ENCODE peak calls at places on chromosomes 1 and 21, in nine cellular contexts. V, G, I, K, Y, R, X, Z and U are unnamed samples. For H3K27me3, the result is how much of the 10 kb centered on the place peaks cover.

GRCh38 chr1:190147616-190148015 is 330.0 kb downstream of the BRINP3 start:
- DNase-seq in V (no peak), G (no peak), I (no peak), K (no peak), Y (no peak), R (no peak), X (no peak), Z (no peak), U (no peak)

GRCh38 chr1:227567256-227567655 is 3.9 kb downstream of the ZNF678 start:
- DNase-seq in V (no peak), G (no peak), I (no peak), K (no peak), Y (no peak), R (no peak), X (no peak), Z (no peak), U (no peak)

GRCh38 chr1:242043165-242043564 is 44.3 kb upstream of the MAP1LC3C start:
- DNase-seq in V (no peak), G (no peak), I (no peak), K (no peak), Y (no peak), R (no peak), X (no peak), Z (no peak), U (no peak)

GRCh38 chr1:100354971-100355394 is 2.7 kb downstream of the CDC14A start:
- DNase-seq in V (no peak), G (peak), I (peak), K (no peak), Y (no peak), R (peak), X (no peak), Z (peak), U (peak)

GRCh38 chr1:5447479-5448070 is 544.6 kb downstream of the NPHP4 start:
- DNase-seq in V (no peak), G (no peak), I (peak), K (no peak), Y (no peak), R (no peak), X (no peak), Z (peak), U (no peak)

GRCh38 chr1:171174895-171175294 is 10.2 kb upstream of the FMO2 start:
- DNase-seq in V (no peak), G (no peak), I (no peak), K (no peak), Y (no peak), R (no peak), X (no peak), Z (no peak), U (no peak)

GRCh38 chr1:84442256-84442655 is 36.8 kb upstream of the RPF1 start:
- DNase-seq in V (no peak), G (no peak), I (no peak), K (peak), Y (no peak), R (peak), X (no peak), Z (peak), U (peak)

GRCh38 chr1:15188678-15189077 is 35.1 kb downstream of the TMEM51 start:
- DNase-seq in V (no peak), G (peak), I (no peak), K (no peak), Y (no peak), R (no peak), X (no peak), Z (no peak), U (no peak)

GRCh38 chr1:25701030-25701785 is 84.6 kb downstream of the MAN1C1 start:
- DNase-seq in V (no peak), G (no peak), I (no peak), K (no peak), Y (no peak), R (no peak), X (no peak), Z (no peak), U (no peak)

GRCh38 chr1:59568158-59568935 is 246.4 kb upstream of the HOOK1 start:
- DNase-seq in V (no peak), G (no peak), I (no peak), K (no peak), Y (no peak), R (no peak), X (no peak), Z (no peak), U (no peak)

GRCh38 chr1:41844255-41844654 is 74.5 kb downstream of the HIVEP3 start:
- DNase-seq in V (no peak), G (no peak), I (no peak), K (no peak), Y (no peak), R (no peak), X (no peak), Z (no peak), U (no peak)

GRCh38 chr1:159170639-159171038 is 776 bp upstream of the CADM3 start:
- DNase-seq in V (no peak), G (no peak), I (no peak), K (no peak), Y (no peak), R (no peak), X (no peak), Z (no peak), U (no peak)

GRCh38 chr1:57464756-57465155 is 40.9 kb upstream of the DAB1 start:
- DNase-seq in V (no peak), G (no peak), I (no peak), K (no peak), Y (no peak), R (no peak), X (no peak), Z (no peak), U (no peak)

GRCh38 chr21:22342855-22343254 is 1344.6 kb downstream of the NCAM2 start:
- DNase-seq in V (no peak), G (peak), I (no peak), K (no peak), Y (no peak), R (no peak), X (no peak), Z (no peak), U (no peak)

GRCh38 chr1:89757532-89757931 is 63.3 kb upstream of the LRRC8D start:
- DNase-seq in V (no peak), G (no peak), I (no peak), K (no peak), Y (peak), R (no peak), X (no peak), Z (no peak), U (no peak)

GRCh38 chr1:28313710-28314510 is 14.9 kb upstream of the MED18 start:
- DNase-seq in V (no peak), G (peak), I (peak), K (peak), Y (peak), R (peak), X (no peak), Z (peak), U (peak)

GRCh38 chr1:100188617-100189016 is 10.6 kb upstream of the LRRC39 start:
- DNase-seq in V (peak), G (no peak), I (no peak), K (peak), Y (no peak), R (peak), X (no peak), Z (no peak), U (peak)

GRCh38 chr1:100597069-100597741 is 59.3 kb downstream of the GPR88 start:
- DNase-seq in V (no peak), G (no peak), I (no peak), K (peak), Y (no peak), R (peak), X (no peak), Z (no peak), U (peak)

GRCh38 chr1:8461341-8462110 is 143.6 kb downstream of the SLC45A1 start:
- DNase-seq in V (no peak), G (no peak), I (no peak), K (no peak), Y (no peak), R (no peak), X (no peak), Z (no peak), U (no peak)

GRCh38 chr1:91078859-91079258 is 57.0 kb upstream of the ZNF644 start:
- DNase-seq in V (no peak), G (no peak), I (no peak), K (no peak), Y (no peak), R (no peak), X (no peak), Z (no peak), U (no peak)

GRCh38 chr1:6880951-6881690 is 95.9 kb downstream of the CAMTA1 start:
- DNase-seq in V (no peak), G (no peak), I (no peak), K (no peak), Y (no peak), R (peak), X (no peak), Z (no peak), U (no peak)

GRCh38 chr1:229153955-229154548 is 116.9 kb upstream of the RAB4A start:
- DNase-seq in V (no peak), G (no peak), I (no peak), K (no peak), Y (no peak), R (no peak), X (no peak), Z (no peak), U (no peak)

GRCh38 chr1:150973826-150974579 is 632 bp downstream of the CERS2 start:
- DNase-seq in V (peak), G (peak), I (peak), K (no peak), Y (peak), R (peak), X (no peak), Z (peak), U (no peak)

GRCh38 chr21:33546076-33546475 is 3.2 kb downstream of the SON start:
- DNase-seq in V (no peak), G (no peak), I (no peak), K (no peak), Y (no peak), R (no peak), X (no peak), Z (no peak), U (no peak)

GRCh38 chr1:31875636-31876236 is 59.9 kb upstream of the SPOCD1 start:
- DNase-seq in V (no peak), G (no peak), I (no peak), K (no peak), Y (no peak), R (no peak), X (no peak), Z (peak), U (no peak)

GRCh38 chr1:207327994-207328393 is 6.5 kb downstream of the CD55 start:
- DNase-seq in V (no peak), G (no peak), I (no peak), K (peak), Y (no peak), R (peak), X (no peak), Z (no peak), U (no peak)

GRCh38 chr21:46180778-46181391 is 3.4 kb downstream of the SPATC1L start:
- DNase-seq in V (no peak), G (no peak), I (no peak), K (no peak), Y (no peak), R (no peak), X (no peak), Z (no peak), U (no peak)

GRCh38 chr1:1171551-1172340 is 1.9 kb upstream of the TTLL10 start:
- DNase-seq in V (no peak), G (no peak), I (no peak), K (no peak), Y (no peak), R (no peak), X (no peak), Z (no peak), U (no peak)

GRCh38 chr1:1175221-1176062 is 1.8 kb downstream of the TTLL10 start:
- DNase-seq in V (no peak), G (peak), I (no peak), K (no peak), Y (no peak), R (no peak), X (no peak), Z (no peak), U (no peak)

GRCh38 chr1:1173793-1174415 is at the start of gene TTLL10:
- DNase-seq in V (no peak), G (peak), I (peak), K (no peak), Y (peak), R (no peak), X (no peak), Z (no peak), U (no peak)

GRCh38 chr1:1170891-1171550 is 2.7 kb upstream of the TTLL10 start:
- DNase-seq in V (no peak), G (no peak), I (no peak), K (no peak), Y (no peak), R (no peak), X (no peak), Z (no peak), U (no peak)

DNA sequence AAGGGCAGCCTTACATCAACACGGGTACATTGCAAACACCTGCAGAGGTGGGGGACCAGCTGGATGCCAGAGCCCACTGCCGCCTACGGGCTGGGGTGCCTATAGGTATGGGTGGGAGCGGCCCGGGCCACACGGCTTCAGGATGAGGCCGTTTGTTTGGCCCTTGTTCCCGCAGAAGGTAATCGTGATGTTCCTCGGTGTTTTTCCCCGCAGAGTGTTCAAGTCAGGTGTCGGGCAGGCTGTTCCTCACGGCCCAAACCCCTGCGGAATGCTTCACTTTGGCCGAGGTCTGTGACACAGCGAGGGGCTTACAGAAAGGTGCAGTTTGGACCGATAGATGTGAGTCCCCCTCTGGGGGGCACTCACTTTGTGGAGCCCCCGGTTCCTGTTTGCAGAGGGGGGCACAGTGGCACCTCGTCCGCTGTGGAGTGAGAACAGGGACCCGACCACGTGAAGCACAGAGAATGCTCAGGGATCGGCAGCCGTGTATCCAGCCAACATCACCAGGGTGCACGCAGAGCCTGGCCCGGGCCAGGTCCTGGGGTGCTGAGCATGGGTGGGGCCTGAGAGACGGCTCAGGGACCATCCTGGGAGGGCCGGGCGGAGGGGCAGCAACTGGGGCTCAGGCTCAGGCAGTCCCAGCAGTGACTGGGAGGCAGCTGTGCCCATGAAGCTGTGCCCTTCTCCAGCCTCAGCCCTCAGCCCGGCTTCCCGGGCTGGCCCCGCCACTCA is 453 bp upstream of the TTLL10 start:
- DNase-seq in V (no peak), G (no peak), I (no peak), K (no peak), Y (no peak), R (no peak), X (no peak), Z (no peak), U (no peak)
- H3K27me3 ChIP-seq in V (half or more), G (under half), I (half or more), K (half or more), Y (half or more), R (under half), X (under half), Z (under half), U (under half)

GRCh38 chr1:188462837-188463236 is 1634.1 kb downstream of the PLA2G4A start:
- DNase-seq in V (no peak), G (no peak), I (no peak), K (no peak), Y (no peak), R (no peak), X (no peak), Z (no peak), U (no peak)

GRCh38 chr1:188463919-188464318 is 1635.2 kb downstream of the PLA2G4A start:
- DNase-seq in V (no peak), G (no peak), I (no peak), K (no peak), Y (no peak), R (no peak), X (no peak), Z (no peak), U (no peak)
- TF ChIP-seq CTCF in V (no peak), G (no peak), I (no peak), K (peak), Y (no peak), R (peak), X (no peak), Z (peak), U (no peak)

DNA sequence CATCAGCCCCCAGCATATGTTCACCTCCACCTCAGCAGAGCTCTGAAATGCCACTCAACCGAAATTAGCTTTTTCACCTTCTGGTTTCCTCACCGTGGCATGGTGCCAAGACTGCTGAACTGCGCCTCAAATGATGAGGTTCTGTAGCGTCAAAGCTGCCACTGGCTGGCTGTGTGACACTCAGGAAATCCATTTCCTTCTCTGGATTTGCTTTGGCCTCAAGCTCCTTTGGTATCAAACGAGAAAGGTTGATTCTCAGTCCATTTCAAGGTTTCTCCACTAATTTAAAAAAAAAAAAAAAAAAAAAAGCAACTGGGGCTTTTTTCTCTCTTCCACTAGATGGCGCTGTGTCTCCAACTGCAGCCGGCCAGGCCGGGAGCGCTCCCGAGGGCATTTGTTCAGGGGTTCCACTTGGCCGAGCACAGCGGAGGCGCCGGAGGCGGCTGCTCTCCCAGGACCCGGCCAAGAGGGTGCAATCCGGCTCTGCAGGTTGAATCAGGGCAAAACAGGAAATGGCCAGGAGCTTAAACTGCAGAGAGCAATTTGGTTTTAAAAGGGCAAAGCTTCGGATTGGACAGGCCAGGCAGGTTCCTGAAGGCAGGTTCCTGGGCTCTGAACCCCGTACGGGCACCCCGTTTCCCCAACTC is 26.5 kb upstream of the PLA2G2C start:
- DNase-seq in V (peak), G (peak), I (peak), K (peak), Y (peak), R (peak), X (no peak), Z (peak), U (peak)
- H3K27me3 ChIP-seq in V (under half), G (under half), I (under half), K (under half), Y (under half), R (under half), X (under half), Z (under half), U (under half)

GRCh38 chr1:175774921-175775320 is 31.5 kb upstream of the TNR start:
- DNase-seq in V (no peak), G (no peak), I (no peak), K (no peak), Y (no peak), R (no peak), X (no peak), Z (no peak), U (no peak)
- TF ChIP-seq CTCF in V (no peak), G (no peak), I (no peak), K (no peak), Y (no peak), R (no peak), X (no peak), Z (no peak), U (no peak)

DNA sequence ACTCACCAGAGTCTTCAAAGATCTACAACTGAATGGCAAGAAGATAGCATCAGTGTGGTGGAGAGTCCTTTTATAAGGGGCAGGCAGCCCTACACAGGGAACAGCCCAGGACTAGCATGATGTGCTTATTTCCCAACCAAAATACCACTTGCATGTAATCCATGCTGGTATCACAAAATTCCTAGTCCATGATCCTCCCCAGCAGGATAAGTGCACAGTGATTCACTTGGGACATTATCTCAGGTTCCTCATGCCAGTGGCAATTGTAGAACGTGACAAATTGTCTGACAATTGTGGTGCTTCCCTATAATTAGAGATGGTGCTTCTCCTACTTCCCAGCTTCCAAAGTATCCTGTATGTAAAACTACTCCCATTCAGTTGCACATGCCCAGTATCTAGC is at the start of gene SPRR2G:
- DNase-seq in V (no peak), G (no peak), I (no peak), K (no peak), Y (no peak), R (no peak), X (no peak), Z (no peak), U (no peak)
- H3K27me3 ChIP-seq in V (under half), G (under half), I (under half), K (under half), Y (under half), R (under half), X (under half), Z (under half), U (under half)

GRCh38 chr21:29376556-29376955 is 77.8 kb downstream of the BACH1 start:
- DNase-seq in V (peak), G (peak), I (peak), K (no peak), Y (peak), R (no peak), X (no peak), Z (peak), U (no peak)
- TF ChIP-seq CTCF in V (no peak), G (peak), I (no peak), K (peak), Y (peak), R (peak), X (peak), Z (peak), U (peak)

GRCh38 chr1:50417487-50417886 is 5.8 kb downstream of the DMRTA2 start:
- DNase-seq in V (no peak), G (no peak), I (no peak), K (no peak), Y (no peak), R (no peak), X (no peak), Z (no peak), U (no peak)
- H3K27me3 ChIP-seq in V (half or more), G (half or more), I (half or more), K (half or more), Y (half or more), R (half or more), X (under half), Z (half or more), U (half or more)